ENCODE peak calls at places on chromosomes 4 and X, in seven cellular contexts. K is adipocyte; A is ovary; Z is MM.1S; P is CD4-positive, alpha-beta T cell; F is T-helper 1 cell; J is WTC11. W is an unnamed sample.

GRCh38 chr4:8540072-8540471 is 40.1 kb upstream of the GPR78 start:
- DNase-seq in K (no peak), A (no peak), Z (peak), P (no peak), F (no peak), J (no peak), W (no peak)

GRCh38 chr4:112213091-112213490 is 18.5 kb upstream of the AP1AR start:
- DNase-seq in K (no peak), A (no peak), Z (peak), P (no peak), F (no peak), J (no peak), W (no peak)

GRCh38 chr4:173333658-173334084 is 487 bp downstream of the HMGB2 start:
- DNase-seq in K (peak), A (peak), Z (peak), P (peak), F (peak), J (peak), W (no peak)

GRCh38 chr4:93184093-93184492 is 644.5 kb upstream of the ATOH1 start:
- DNase-seq in K (no peak), A (no peak), Z (no peak), P (no peak), F (no peak), J (no peak), W (no peak)

GRCh38 chr4:83230928-83231327 is 53.7 kb downstream of the COQ2 start:
- DNase-seq in K (no peak), A (no peak), Z (no peak), P (no peak), F (no peak), J (no peak), W (no peak)

GRCh38 chr4:33302298-33302697 is 2582.1 kb downstream of the PCDH7 start:
- DNase-seq in K (peak), A (no peak), Z (no peak), P (no peak), F (no peak), J (no peak), W (peak)

GRCh38 chr4:176545886-176546285 is 226.1 kb downstream of the SPCS3 start:
- DNase-seq in K (no peak), A (no peak), Z (no peak), P (no peak), F (no peak), J (no peak), W (no peak)

GRCh38 chr4:119210760-119211159 is 1.8 kb upstream of the USP53 start:
- DNase-seq in K (no peak), A (no peak), Z (no peak), P (no peak), F (no peak), J (no peak), W (peak)

GRCh38 chrX:111719426-111720210 is 38.6 kb downstream of the ALG13 start:
- DNase-seq in K (peak), A (no peak), Z (peak), P (no peak), F (no peak), J (no peak), W (no peak)

GRCh38 chrX:78708830-78709229 is 38.7 kb upstream of the LPAR4 start:
- DNase-seq in K (no peak), A (peak), Z (no peak), P (no peak), F (no peak), J (no peak), W (no peak)

GRCh38 chr4:74855879-74856278 is 61.6 kb upstream of the BTC start:
- DNase-seq in K (no peak), A (no peak), Z (no peak), P (no peak), F (no peak), J (no peak), W (no peak)

GRCh38 chr4:109969909-109970308 is 57.2 kb downstream of the EGF start:
- DNase-seq in K (no peak), A (no peak), Z (no peak), P (no peak), F (no peak), J (no peak), W (no peak)

GRCh38 chr4:130424211-130424610 is 1328.3 kb downstream of the C4orf33 start:
- DNase-seq in K (no peak), A (no peak), Z (no peak), P (no peak), F (no peak), J (no peak), W (no peak)

GRCh38 chr4:153227501-153227900 is 23.3 kb downstream of the TRIM2 start:
- DNase-seq in K (no peak), A (no peak), Z (no peak), P (no peak), F (no peak), J (no peak), W (no peak)

GRCh38 chr4:28313729-28314713 is 1453.4 kb downstream of the STIM2 start:
- DNase-seq in K (no peak), A (no peak), Z (no peak), P (no peak), F (no peak), J (no peak), W (peak)

GRCh38 chr4:80362578-80363181 is 27.1 kb downstream of the CFAP299 start:
- DNase-seq in K (peak), A (no peak), Z (peak), P (peak), F (peak), J (peak), W (peak)

GRCh38 chr4:7832331-7832730 is 107.3 kb downstream of the AFAP1 start:
- DNase-seq in K (no peak), A (no peak), Z (no peak), P (no peak), F (no peak), J (no peak), W (no peak)

GRCh38 chr4:99816611-99817309 is at the start of gene DAPP1:
- DNase-seq in K (no peak), A (no peak), Z (peak), P (peak), F (peak), J (no peak), W (no peak)

GRCh38 chrX:12138366-12139313 is at the start of gene FRMPD4:
- DNase-seq in K (peak), A (no peak), Z (no peak), P (no peak), F (no peak), J (peak), W (peak)

GRCh38 chr4:113300384-113301011 is 251.0 kb downstream of the ANK2 start:
- DNase-seq in K (peak), A (no peak), Z (no peak), P (no peak), F (no peak), J (no peak), W (peak)

GRCh38 chr4:156941940-156942548 is 29.6 kb downstream of the PDGFC start:
- DNase-seq in K (peak), A (peak), Z (no peak), P (no peak), F (no peak), J (peak), W (peak)

GRCh38 chr4:74874785-74875367 is 58.0 kb upstream of the PARM1 start:
- DNase-seq in K (peak), A (no peak), Z (peak), P (no peak), F (peak), J (peak), W (peak)

GRCh38 chr4:97367878-97368277 is 775.4 kb downstream of the STPG2 start:
- DNase-seq in K (peak), A (no peak), Z (no peak), P (no peak), F (no peak), J (no peak), W (no peak)

GRCh38 chrX:23884427-23885024 is 23.2 kb downstream of the APOO start:
- DNase-seq in K (no peak), A (no peak), Z (no peak), P (no peak), F (no peak), J (no peak), W (peak)

GRCh38 chrX:26999634-27000033 is 463.5 kb downstream of the PPP4R3C start:
- DNase-seq in K (no peak), A (no peak), Z (no peak), P (no peak), F (no peak), J (no peak), W (no peak)

GRCh38 chr4:153766758-153767157 is 6.9 kb upstream of the RNF175 start:
- DNase-seq in K (no peak), A (no peak), Z (no peak), P (no peak), F (no peak), J (no peak), W (no peak)

GRCh38 chrX:18994713-18995112 is 10.8 kb upstream of the PHKA2 start:
- DNase-seq in K (peak), A (no peak), Z (no peak), P (no peak), F (no peak), J (no peak), W (peak)

GRCh38 chr4:75869100-75869499 is 33.2 kb downstream of the PPEF2 start:
- DNase-seq in K (no peak), A (no peak), Z (no peak), P (no peak), F (no peak), J (no peak), W (no peak)

GRCh38 chr4:78951862-78952472 is 12.7 kb upstream of the PAQR3 start:
- DNase-seq in K (peak), A (no peak), Z (peak), P (no peak), F (no peak), J (no peak), W (peak)

GRCh38 chr4:10063544-10064300 is 42.4 kb upstream of the SLC2A9 start:
- DNase-seq in K (peak), A (no peak), Z (no peak), P (no peak), F (no peak), J (peak), W (no peak)

GRCh38 chrX:107766470-107767140 is 9.0 kb downstream of the TSC22D3 start:
- DNase-seq in K (peak), A (peak), Z (no peak), P (no peak), F (no peak), J (no peak), W (no peak)

GRCh38 chr4:101989551-101989950 is 199.0 kb downstream of the BANK1 start:
- DNase-seq in K (no peak), A (no peak), Z (no peak), P (no peak), F (no peak), J (no peak), W (no peak)

GRCh38 chr4:112410364-112410763 is 105.6 kb downstream of the NEUROG2 start:
- DNase-seq in K (no peak), A (no peak), Z (no peak), P (no peak), F (no peak), J (no peak), W (no peak)